ENCODE peak calls at places on chromosomes 4 and X, in six cellular contexts. U is breast epithelium, Z is endothelial cell of umbilical vein, S is K562, T is stomach, X is HL-60. J is an unnamed sample.
A peak's percentile ranks its signal among the peaks of the same experiment; 100 is the strongest.

GRCh38 chr4:185865901-185866328 is 53.9 kb upstream of the SORBS2 start:
- DNase-seq in U (peak; percentile 34), Z (no peak), T (peak; percentile 60), X (no peak), S (no peak), J (peak; percentile 47)

GRCh38 chrX:123481908-123482873 is 250.7 kb downstream of the THOC2 start:
- DNase-seq in U (no peak), Z (no peak), T (no peak), S (no peak), X (no peak), J (no peak)

GRCh38 chrX:132909643-132910042 is 48.8 kb downstream of the HS6ST2 start:
- DNase-seq in S (no peak), T (no peak), U (no peak), X (no peak), Z (no peak), J (no peak)

GRCh38 chrX:117305168-117305766 is 811.3 kb downstream of the KLHL13 start:
- DNase-seq in U (no peak), Z (no peak), T (no peak), S (no peak), X (no peak), J (no peak)

GRCh38 chrX:100098660-100099375 is 311.3 kb downstream of the PCDH19 start:
- DNase-seq in T (no peak), U (no peak), S (no peak), Z (peak; percentile 31), X (no peak), J (no peak)

GRCh38 chr4:155582971-155583437 is 83.6 kb upstream of the GUCY1A1 start:
- DNase-seq in Z (peak; percentile 91), X (no peak), S (no peak), T (no peak), U (no peak), J (no peak)

GRCh38 chr4:130591091-130591490 is 1495.1 kb downstream of the C4orf33 start:
- DNase-seq in X (no peak), Z (no peak), U (no peak), T (no peak), S (no peak), J (no peak)

GRCh38 chr4:14151099-14151498 is 523.6 kb upstream of the BOD1L1 start:
- DNase-seq in T (no peak), Z (no peak), U (no peak), S (no peak), X (no peak), J (no peak)

GRCh38 chr4:18390655-18391369 is 369.3 kb upstream of the LCORL start:
- DNase-seq in T (no peak), U (no peak), S (no peak), X (no peak), Z (no peak), J (no peak)

GRCh38 chrX:105821471-105822081 is 763 bp upstream of the NRK start:
- DNase-seq in S (no peak), T (no peak), Z (peak; percentile 15), X (no peak), U (no peak), J (no peak)

GRCh38 chr4:48815483-48815882 is 15.4 kb upstream of the OCIAD1 start:
- DNase-seq in U (no peak), S (no peak), T (no peak), Z (no peak), X (no peak), J (no peak)

GRCh38 chr4:178812866-178813265 is 1370.6 kb upstream of the AGA start:
- DNase-seq in S (no peak), X (no peak), U (no peak), Z (no peak), T (no peak), J (no peak)

GRCh38 chrX:20461576-20461975 is 194.9 kb upstream of the RPS6KA3 start:
- DNase-seq in T (no peak), U (no peak), S (no peak), Z (peak; percentile 48), X (no peak), J (no peak)
- H3K27ac ChIP-seq in T (no peak overlapping the region), U (no peak overlapping the region), S (no peak overlapping the region), Z (peak overlapping the region; percentile 50), X (no peak overlapping the region), J (no peak overlapping the region)

DNA sequence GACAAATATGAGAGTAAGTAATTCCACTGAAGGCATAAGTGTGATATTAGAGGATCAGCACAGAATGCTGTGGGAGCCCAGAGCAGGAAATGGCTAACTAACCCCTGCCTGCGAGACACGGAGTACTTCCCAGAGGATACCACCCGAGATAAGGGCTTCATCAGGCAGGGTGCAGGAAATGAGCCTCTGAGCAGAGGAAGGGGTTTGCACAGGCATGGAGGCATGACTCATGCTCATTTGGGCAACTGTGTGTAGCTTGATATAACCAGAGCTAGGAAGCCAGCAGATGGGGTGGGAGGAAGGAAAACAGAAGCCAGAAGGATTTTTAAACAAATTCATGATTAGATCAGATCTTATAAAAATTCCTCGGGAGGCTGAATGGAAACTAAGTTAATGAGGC is 70.0 kb upstream of the TSPAN5 start:
- DNase-seq in Z (peak; percentile 96), X (no peak), U (no peak), S (peak; percentile 15), T (no peak), J (peak; percentile 55)
- TF ChIP-seq POLR2AphosphoS5 in Z (peak; percentile 97), X (no peak), U (no peak), S (no peak), T (no peak), J (no peak)

DNA sequence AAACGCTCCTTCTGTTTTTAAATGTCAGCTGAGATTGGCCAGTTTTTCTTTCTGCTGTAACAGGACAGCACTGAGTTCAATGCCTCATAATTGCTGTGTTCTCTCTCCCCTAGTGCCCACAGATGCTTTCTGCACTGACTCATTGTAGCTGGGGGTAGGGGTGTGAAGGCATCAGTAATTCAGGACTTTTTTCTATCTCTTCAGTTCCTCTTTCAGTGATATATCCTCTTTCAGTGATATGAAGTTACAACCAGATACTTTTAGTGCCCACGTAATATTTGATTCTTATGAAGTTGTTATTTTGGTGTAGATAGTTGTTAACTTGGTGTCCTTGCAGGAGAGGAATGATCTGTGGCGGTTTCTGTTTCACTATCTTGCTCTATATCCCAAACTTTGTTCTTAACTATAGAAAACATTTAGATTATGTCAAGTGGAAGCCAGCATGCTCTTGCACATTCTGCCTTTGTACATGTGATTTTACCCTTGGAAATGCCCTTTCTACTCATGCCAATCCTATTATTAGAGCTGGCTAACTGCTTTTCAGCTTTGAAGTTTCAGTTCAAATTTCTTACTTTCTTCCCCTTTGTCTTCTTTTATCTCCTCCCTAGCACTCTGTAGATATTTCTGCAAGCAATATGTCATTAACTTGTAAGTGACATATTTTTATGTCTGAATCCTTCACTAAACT is 1258.4 kb downstream of the FAM133A start:
- DNase-seq in S (no peak), Z (no peak), X (no peak), U (no peak), T (no peak), J (no peak)
- H3K27ac ChIP-seq in S (no peak overlapping the region), Z (no peak overlapping the region), X (no peak overlapping the region), U (no peak overlapping the region), T (no peak overlapping the region), J (no peak overlapping the region)

DNA sequence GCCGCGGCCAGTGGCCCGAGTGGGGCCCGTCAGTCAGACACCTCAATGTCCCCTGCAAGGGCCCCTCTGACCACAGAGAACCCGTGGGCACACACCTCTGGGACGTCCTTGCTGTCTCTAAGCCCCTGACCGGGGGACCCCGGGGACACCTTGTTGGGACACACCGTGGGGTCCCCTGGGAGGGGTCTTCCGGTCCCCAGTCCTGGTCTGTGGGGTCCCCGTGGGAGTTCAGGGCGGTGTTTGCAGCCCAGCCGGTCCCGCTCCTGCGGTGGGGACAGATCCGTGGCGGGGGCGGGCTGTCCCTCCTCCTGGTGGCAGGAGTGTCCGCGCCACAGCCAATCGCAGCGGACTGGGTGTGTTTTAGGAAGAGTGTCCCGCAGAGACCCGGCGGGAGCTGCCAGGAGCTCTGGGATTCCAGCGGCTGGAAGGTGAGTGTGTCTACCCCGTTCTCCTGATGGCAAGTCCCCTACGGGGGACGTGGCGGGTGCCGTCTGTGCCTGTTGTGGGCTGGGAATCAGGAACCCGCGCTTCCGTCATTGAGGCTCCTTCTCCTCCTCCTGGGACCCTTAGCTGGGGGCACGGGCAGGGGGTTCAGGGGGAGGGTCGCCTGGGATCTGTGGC is 5.1 kb upstream of the PLCXD1 start:
- DNase-seq in T (peak; percentile 90), U (peak; percentile 78), S (peak; percentile 82), Z (no peak), X (peak; percentile 74), J (peak; percentile 93)
- TF ChIP-seq POLR2AphosphoS5 in T (no peak), U (no peak), S (no peak), Z (no peak), X (peak; percentile 26), J (no peak)

GRCh38 chrX:8090482-8090881 is 80.6 kb downstream of the VCX2 start:
- DNase-seq in X (no peak), Z (no peak), T (no peak), U (no peak), S (no peak), J (no peak)

GRCh38 chrX:8090906-8091305 is 80.2 kb downstream of the VCX2 start:
- DNase-seq in Z (no peak), X (no peak), T (no peak), U (no peak), S (no peak), J (no peak)

GRCh38 chrX:8091526-8091925 is 79.5 kb downstream of the VCX2 start:
- DNase-seq in T (no peak), Z (no peak), X (no peak), U (no peak), S (no peak), J (no peak)
- H3K27ac ChIP-seq in T (no peak overlapping the region), Z (no peak overlapping the region), X (no peak overlapping the region), U (no peak overlapping the region), S (no peak overlapping the region), J (no peak overlapping the region)

GRCh38 chrX:129957241-129958099 is 25.0 kb upstream of the BCORL1 start:
- DNase-seq in T (peak; percentile 70), X (peak; percentile 84), U (no peak), Z (peak; percentile 18), S (peak; percentile 82), J (no peak)
- TF ChIP-seq POLR2AphosphoS5 in T (no peak), X (peak; percentile 69), U (no peak), Z (peak; percentile 39), S (peak; percentile 64), J (peak; percentile 36)

GRCh38 chr4:76663794-76664193 is 228.8 kb downstream of the SHROOM3 start:
- DNase-seq in Z (no peak), U (no peak), S (no peak), T (peak; percentile 59), X (no peak), J (no peak)
- H3K27ac ChIP-seq in Z (no peak overlapping the region), U (no peak overlapping the region), S (no peak overlapping the region), T (peak overlapping the region; percentile 83), X (no peak overlapping the region), J (no peak overlapping the region)

GRCh38 chr4:168318266-168318895 is at the start of gene DDX60:
- DNase-seq in U (peak; percentile 62), T (peak; percentile 87), X (peak; percentile 31), S (no peak), Z (peak; percentile 75), J (peak; percentile 92)
- TF ChIP-seq POLR2AphosphoS5 in U (peak; percentile 51), T (peak; percentile 42), X (no peak), S (no peak), Z (peak; percentile 69), J (peak; percentile 69)

DNA sequence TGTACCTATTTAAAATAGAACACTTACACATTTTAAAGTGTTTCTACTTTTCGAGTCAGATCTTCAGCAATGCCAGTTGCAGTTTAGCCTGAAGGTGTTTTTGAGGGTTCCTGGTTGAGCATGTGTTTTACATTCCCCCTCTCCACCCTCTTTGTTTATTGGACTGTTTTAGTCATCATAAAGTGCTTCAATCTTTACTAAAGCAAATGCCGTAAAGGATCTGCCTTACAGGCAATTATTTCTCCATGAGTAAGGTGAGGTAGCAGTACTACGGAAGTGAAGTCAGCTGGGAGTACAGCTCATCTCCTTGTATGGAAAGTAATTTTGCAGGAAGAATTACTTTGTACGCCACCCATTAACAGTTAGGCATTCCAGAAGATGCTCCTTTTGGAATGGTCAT is 36.9 kb downstream of the PDLIM5 start:
- DNase-seq in Z (no peak), U (no peak), T (no peak), X (no peak), S (no peak), J (no peak)
- H3K27ac ChIP-seq in Z (peak overlapping the region; percentile 46), U (peak overlapping the region; percentile 44), T (no peak overlapping the region), X (no peak overlapping the region), S (no peak overlapping the region), J (peak overlapping the region; percentile 22)